ENCODE peak calls at places on chromosomes 4 and X, in five cellular contexts. N is testis, W is GM23338, S is adrenal gland, Z is heart right ventricle. G is an unnamed sample.
A peak's percentile ranks its signal among the peaks of the same experiment; 100 is the strongest.

GRCh38 chrX:50962156-50962555 is 51.6 kb downstream of the BMP15 start:
- DNase-seq in N (no peak), W (no peak), S (no peak), Z (no peak), G (no peak)

GRCh38 chrX:153226344-153227190 is 47.5 kb downstream of the MAGEA1 start:
- DNase-seq in N (peak; percentile 14), W (peak; percentile 98), S (no peak), Z (no peak), G (no peak)

GRCh38 chr4:74932832-74933561 is at the start of gene PARM1:
- DNase-seq in N (peak; percentile 94), W (peak; percentile 96), S (peak; percentile 90), Z (peak; percentile 92), G (peak; percentile 78)

GRCh38 chr4:113325876-113326615 is 276.6 kb downstream of the ANK2 start:
- DNase-seq in N (no peak), W (no peak), S (no peak), Z (no peak), G (no peak)

GRCh38 chrX:12138366-12139313 is at the start of gene FRMPD4:
- DNase-seq in N (peak; percentile 34), W (peak; percentile 63), S (no peak), Z (peak; percentile 9), G (no peak)

GRCh38 chrX:40106677-40107290 is 9.0 kb upstream of the BCOR start:
- DNase-seq in N (no peak), W (peak; percentile 71), S (no peak), Z (peak; percentile 19), G (no peak)

GRCh38 chrX:73818200-73819116 is 255.5 kb downstream of the CHIC1 start:
- DNase-seq in N (no peak), W (no peak), S (no peak), Z (no peak), G (no peak)

GRCh38 chrX:11269006-11269405 is 24.2 kb upstream of the AMELX start:
- DNase-seq in N (no peak), W (no peak), S (no peak), Z (no peak), G (no peak)

GRCh38 chr4:182620111-182620980 is 296.8 kb downstream of the DCTD start:
- DNase-seq in N (no peak), W (no peak), S (no peak), Z (no peak), G (no peak)

GRCh38 chr4:185987976-185988627 is 80.9 kb upstream of the TLR3 start:
- DNase-seq in N (no peak), W (no peak), S (no peak), Z (no peak), G (no peak)

GRCh38 chrX:11437642-11438379 is 144.6 kb downstream of the AMELX start:
- DNase-seq in N (no peak), W (no peak), S (peak; percentile 21), Z (peak; percentile 21), G (no peak)

GRCh38 chr4:5883916-5884315 is 9.0 kb downstream of the CRMP1 start:
- DNase-seq in N (no peak), W (no peak), S (no peak), Z (no peak), G (no peak)

GRCh38 chrX:46627700-46628405 is 54.3 kb downstream of the CHST7 start:
- DNase-seq in N (no peak), W (no peak), S (no peak), Z (peak; percentile 14), G (peak; percentile 13)

GRCh38 chr4:26061248-26061986 is 147.4 kb downstream of the SMIM20 start:
- DNase-seq in N (peak; percentile 57), W (peak; percentile 85), S (no peak), Z (no peak), G (no peak)

GRCh38 chr4:178137732-178138471 is 695.7 kb upstream of the AGA start:
- DNase-seq in N (no peak), W (no peak), S (no peak), Z (no peak), G (no peak)

GRCh38 chrX:14884714-14885113 is 11.5 kb downstream of the MOSPD2 start:
- DNase-seq in N (no peak), W (no peak), S (no peak), Z (no peak), G (no peak)

GRCh38 chr4:5750052-5750950 is 39.3 kb downstream of the EVC start:
- DNase-seq in N (no peak), W (no peak), S (no peak), Z (no peak), G (no peak)

GRCh38 chr4:127741247-127741646 is 11.0 kb downstream of the SLC25A31 start:
- DNase-seq in N (no peak), W (no peak), S (no peak), Z (no peak), G (no peak)

GRCh38 chr4:167114416-167114971 is 119.8 kb downstream of the SPOCK3 start:
- DNase-seq in N (no peak), W (no peak), S (no peak), Z (no peak), G (no peak)

GRCh38 chr4:105166066-105166465 is 19.4 kb downstream of the TET2 start:
- DNase-seq in N (no peak), W (no peak), S (no peak), Z (no peak), G (no peak)

GRCh38 chr4:105164548-105164947 is 17.9 kb downstream of the TET2 start:
- DNase-seq in N (no peak), W (no peak), S (no peak), Z (no peak), G (no peak)

GRCh38 chr4:105158837-105159236 is 12.2 kb downstream of the TET2 start:
- DNase-seq in N (no peak), W (peak; percentile 51), S (peak; percentile 56), Z (no peak), G (no peak)

GRCh38 chr4:105162123-105162796 is 15.6 kb downstream of the TET2 start:
- DNase-seq in N (no peak), W (peak; percentile 45), S (no peak), Z (no peak), G (no peak)
- H3K4me3 ChIP-seq in N (no peak overlapping the region), W (no peak overlapping the region), S (no peak overlapping the region), Z (no peak overlapping the region), G (no peak overlapping the region)

GRCh38 chr4:76212301-76212700 is 1.3 kb downstream of the SCARB2 start:
- DNase-seq in N (no peak), W (no peak), S (no peak), Z (no peak), G (no peak)

GRCh38 chr4:76214269-76214628 is 625 bp upstream of the SCARB2 start:
- DNase-seq in N (no peak), W (peak; percentile 69), S (no peak), Z (no peak), G (no peak)

GRCh38 chr4:76212851-76213414 is 691 bp downstream of the SCARB2 start:
- DNase-seq in N (peak; percentile 44), W (peak; percentile 74), S (no peak), Z (no peak), G (no peak)

GRCh38 chr4:76215120-76215519 is 1.5 kb upstream of the SCARB2 start:
- DNase-seq in N (no peak), W (no peak), S (no peak), Z (no peak), G (peak; percentile 68)

GRCh38 chr4:76213415-76214268 is at the start of gene SCARB2:
- DNase-seq in N (peak; percentile 87), W (peak; percentile 83), S (peak; percentile 90), Z (peak; percentile 92), G (peak; percentile 88)
- H3K27ac ChIP-seq in N (peak within 1 kb of the TSS; percentile 95), W (peak within 1 kb of the TSS; percentile 94), S (peak within 1 kb of the TSS; percentile 88), Z (peak within 1 kb of the TSS; percentile 98), G (peak within 1 kb of the TSS; percentile 97)

DNA sequence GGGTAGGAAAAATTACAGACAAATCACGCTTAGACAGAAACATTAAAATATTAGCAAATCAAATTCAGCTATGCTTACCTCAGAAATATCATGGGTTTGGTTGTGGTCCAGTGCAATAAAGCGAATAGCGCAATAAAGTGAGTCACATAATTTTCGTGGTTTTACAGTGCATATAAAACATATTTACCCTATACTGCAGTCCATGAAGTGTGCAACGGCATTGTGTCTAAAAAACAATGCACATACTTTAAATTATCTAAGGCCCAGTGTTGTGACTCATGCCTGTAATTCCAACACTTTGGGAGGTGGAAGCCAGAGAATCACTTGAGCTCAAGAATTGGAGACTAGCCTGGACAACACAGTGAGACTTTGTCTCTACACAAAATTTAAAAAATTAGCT is 195.7 kb upstream of the IL1RAPL1 start:
- DNase-seq in N (no peak), W (no peak), S (no peak), Z (no peak), G (no peak)
- H3K4me3 ChIP-seq in N (no peak overlapping the region), W (no peak overlapping the region), S (no peak overlapping the region), Z (no peak overlapping the region), G (no peak overlapping the region)

DNA sequence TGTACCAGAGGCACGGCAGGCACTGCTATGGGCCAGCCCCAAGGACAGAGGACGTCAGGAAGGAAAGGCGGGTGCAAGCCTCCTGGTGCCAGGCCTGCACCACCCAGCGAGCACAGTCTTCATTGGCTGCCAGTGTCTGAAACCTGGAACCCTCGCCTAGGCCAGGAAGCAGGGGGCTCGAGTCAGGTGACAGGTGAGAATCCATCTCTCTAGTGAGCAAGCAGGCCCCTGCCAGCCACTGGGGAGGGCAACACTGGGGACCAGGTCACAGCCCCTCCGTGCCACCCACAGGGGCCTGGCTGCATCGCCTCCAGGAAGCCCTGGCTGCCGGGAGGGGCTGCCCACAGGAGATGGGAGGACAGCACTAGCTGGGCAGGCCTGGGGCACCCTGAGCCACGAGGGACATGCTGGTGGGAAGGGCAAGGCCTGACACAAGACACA is 6.9 kb upstream of the HAUS3 start:
- DNase-seq in N (peak; percentile 13), W (no peak), S (peak; percentile 54), Z (no peak), G (no peak)
- H3K27ac ChIP-seq in N (no peak overlapping the region), W (no peak overlapping the region), S (no peak overlapping the region), Z (no peak overlapping the region), G (no peak overlapping the region)

DNA sequence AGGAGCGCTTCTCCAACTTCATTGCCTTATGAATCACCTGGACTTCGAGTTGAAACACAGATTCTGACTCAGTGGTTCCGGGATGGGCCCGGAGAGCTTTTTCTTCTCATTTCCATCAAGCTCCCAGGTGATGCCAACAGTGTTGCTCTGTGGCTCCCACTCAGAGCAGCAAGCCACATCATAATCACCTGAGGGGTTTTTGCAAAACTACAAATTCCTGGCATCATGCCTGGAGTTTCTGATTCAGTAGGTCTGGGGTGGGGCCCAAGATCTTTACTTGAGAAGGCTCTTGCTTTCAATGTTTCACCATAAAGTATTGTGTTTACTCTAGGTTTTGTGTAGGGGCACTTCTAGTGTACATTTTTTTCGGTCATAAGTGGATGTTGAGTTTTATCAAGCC is 7.0 kb downstream of the MTM1 start:
- DNase-seq in N (no peak), W (no peak), S (no peak), Z (no peak), G (no peak)
- H3K4me3 ChIP-seq in N (no peak overlapping the region), W (no peak overlapping the region), S (no peak overlapping the region), Z (no peak overlapping the region), G (no peak overlapping the region)

GRCh38 chrX:118521435-118521834 is 25.8 kb downstream of the DOCK11 start:
- DNase-seq in N (no peak), W (no peak), S (no peak), Z (no peak), G (no peak)
- H3K27ac ChIP-seq in N (no peak overlapping the region), W (no peak overlapping the region), S (no peak overlapping the region), Z (no peak overlapping the region), G (peak overlapping the region; percentile 28)